ENCODE peak calls at places on chromosome 16, in five cellular contexts. One of them, this sample, is unnamed.

GRCh38 chr16:63361032-63361624 is 1324.9 kb upstream of the CDH8 start:
- DNase-seq in H1: no peak
- DNase-seq in WTC11: no peak
- DNase-seq in K562: peak
- DNase-seq in GM12878: no peak
- DNase-seq in this sample: peak

GRCh38 chr16:81817789-81818304 is 38.8 kb downstream of the PLCG2 start:
- DNase-seq in H1: no peak
- DNase-seq in WTC11: no peak
- DNase-seq in K562: no peak
- DNase-seq in GM12878: peak
- DNase-seq in this sample: no peak

GRCh38 chr16:13005836-13006235 is 104.4 kb downstream of the SHISA9 start:
- DNase-seq in H1: no peak
- DNase-seq in WTC11: no peak
- DNase-seq in K562: no peak
- DNase-seq in GM12878: no peak
- DNase-seq in this sample: no peak

GRCh38 chr16:641326-642188 is at the start of gene MCRIP2:
- DNase-seq in H1: no peak
- DNase-seq in WTC11: peak
- DNase-seq in K562: peak
- DNase-seq in GM12878: peak
- DNase-seq in this sample: peak

GRCh38 chr16:89983550-89983949 is 35.0 kb downstream of the DEF8 start:
- DNase-seq in H1: no peak
- DNase-seq in WTC11: no peak
- DNase-seq in K562: no peak
- DNase-seq in GM12878: no peak
- DNase-seq in this sample: no peak

GRCh38 chr16:8962393-8963009 is 1.2 kb downstream of the USP7 start:
- DNase-seq in H1: no peak
- DNase-seq in WTC11: no peak
- DNase-seq in K562: peak
- DNase-seq in GM12878: no peak
- DNase-seq in this sample: no peak

GRCh38 chr16:3858809-3859208 is 21.7 kb downstream of the CREBBP start:
- DNase-seq in H1: no peak
- DNase-seq in WTC11: no peak
- DNase-seq in K562: no peak
- DNase-seq in GM12878: no peak
- DNase-seq in this sample: no peak

GRCh38 chr16:76976756-76977155 is 214.2 kb upstream of the MON1B start:
- DNase-seq in H1: no peak
- DNase-seq in WTC11: no peak
- DNase-seq in K562: no peak
- DNase-seq in GM12878: no peak
- DNase-seq in this sample: no peak

GRCh38 chr16:69448470-69449193 is 24.2 kb downstream of the CYB5B start:
- DNase-seq in H1: no peak
- DNase-seq in WTC11: no peak
- DNase-seq in K562: no peak
- DNase-seq in GM12878: no peak
- DNase-seq in this sample: no peak

GRCh38 chr16:85659805-85660511 is 28.8 kb downstream of the GINS2 start:
- DNase-seq in H1: peak
- DNase-seq in WTC11: peak
- DNase-seq in K562: peak
- DNase-seq in GM12878: no peak
- DNase-seq in this sample: peak

GRCh38 chr16:5323742-5324141 is 226.1 kb upstream of the EEF2KMT start:
- DNase-seq in H1: no peak
- DNase-seq in WTC11: no peak
- DNase-seq in K562: no peak
- DNase-seq in GM12878: no peak
- DNase-seq in this sample: no peak

GRCh38 chr16:88731699-88732098 is 25.4 kb downstream of the CTU2 start:
- DNase-seq in H1: no peak
- DNase-seq in WTC11: no peak
- DNase-seq in K562: no peak
- DNase-seq in GM12878: no peak
- DNase-seq in this sample: no peak

GRCh38 chr16:80460988-80461387 is 79.8 kb upstream of the DYNLRB2 start:
- DNase-seq in H1: no peak
- DNase-seq in WTC11: no peak
- DNase-seq in K562: no peak
- DNase-seq in GM12878: no peak
- DNase-seq in this sample: no peak

GRCh38 chr16:81810894-81811538 is 31.9 kb downstream of the PLCG2 start:
- DNase-seq in H1: no peak
- DNase-seq in WTC11: no peak
- DNase-seq in K562: no peak
- DNase-seq in GM12878: peak
- DNase-seq in this sample: no peak

GRCh38 chr16:63581560-63581959 is 1540.3 kb downstream of the CDH11 start:
- DNase-seq in H1: no peak
- DNase-seq in WTC11: no peak
- DNase-seq in K562: no peak
- DNase-seq in GM12878: no peak
- DNase-seq in this sample: no peak

GRCh38 chr16:2869502-2870064 is 11.6 kb upstream of the PRSS22 start:
- DNase-seq in H1: no peak
- DNase-seq in WTC11: no peak
- DNase-seq in K562: no peak
- DNase-seq in GM12878: no peak
- DNase-seq in this sample: peak

GRCh38 chr16:67953641-67954375 is 9.9 kb upstream of the LCAT start:
- DNase-seq in H1: no peak
- DNase-seq in WTC11: no peak
- DNase-seq in K562: no peak
- DNase-seq in GM12878: no peak
- DNase-seq in this sample: no peak

GRCh38 chr16:31458073-31458834 is 1.0 kb upstream of the ARMC5 start:
- DNase-seq in H1: no peak
- DNase-seq in WTC11: peak
- DNase-seq in K562: peak
- DNase-seq in GM12878: no peak
- DNase-seq in this sample: peak

GRCh38 chr16:66159987-66160386 is 206.5 kb upstream of the CDH5 start:
- DNase-seq in H1: no peak
- DNase-seq in WTC11: no peak
- DNase-seq in K562: no peak
- DNase-seq in GM12878: no peak
- DNase-seq in this sample: no peak

GRCh38 chr16:87201052-87201451 is 116.1 kb downstream of the C16orf95 start:
- DNase-seq in H1: no peak
- DNase-seq in WTC11: no peak
- DNase-seq in K562: no peak
- DNase-seq in GM12878: no peak
- DNase-seq in this sample: no peak
- TF ChIP-seq ATF2 in H1: no peak
- TF ChIP-seq ATF2 in WTC11: no peak
- TF ChIP-seq ATF2 in K562: no peak
- TF ChIP-seq ATF2 in GM12878: no peak
- TF ChIP-seq ATF2 in this sample: no peak

GRCh38 chr16:19132898-19133297 is 19.1 kb downstream of the ITPRIPL2 start:
- DNase-seq in H1: no peak
- DNase-seq in WTC11: no peak
- DNase-seq in K562: no peak
- DNase-seq in GM12878: no peak
- DNase-seq in this sample: no peak
- TF ChIP-seq MAX in H1: no peak
- TF ChIP-seq MAX in WTC11: no peak
- TF ChIP-seq MAX in K562: no peak
- TF ChIP-seq MAX in GM12878: no peak
- TF ChIP-seq MAX in this sample: no peak

DNA sequence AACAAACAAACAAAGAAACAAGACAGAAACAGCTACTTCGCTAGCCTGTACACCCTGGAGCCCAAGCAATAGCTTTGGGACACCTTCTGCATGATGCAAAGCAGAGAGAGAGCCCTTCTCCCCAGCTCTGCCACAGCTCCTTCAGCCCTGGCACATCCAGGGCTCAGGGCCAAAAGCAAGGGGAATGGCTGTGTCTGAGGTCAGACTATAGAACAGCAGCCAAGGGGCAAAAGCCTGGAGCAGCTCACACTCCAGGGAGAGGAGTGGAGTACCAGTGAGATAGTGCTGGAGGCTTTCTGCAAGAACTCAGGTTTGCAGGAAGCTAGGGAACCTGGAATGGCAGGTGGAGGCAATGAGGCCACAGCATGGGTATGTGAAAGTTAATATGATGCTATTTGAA is 11.6 kb upstream of the SEPHS2 start:
- DNase-seq in H1: no peak
- DNase-seq in WTC11: no peak
- DNase-seq in K562: no peak
- DNase-seq in GM12878: no peak
- DNase-seq in this sample: no peak
- TF ChIP-seq ATF2 in H1: no peak
- TF ChIP-seq ATF2 in WTC11: no peak
- TF ChIP-seq ATF2 in K562: no peak
- TF ChIP-seq ATF2 in GM12878: no peak
- TF ChIP-seq ATF2 in this sample: no peak

DNA sequence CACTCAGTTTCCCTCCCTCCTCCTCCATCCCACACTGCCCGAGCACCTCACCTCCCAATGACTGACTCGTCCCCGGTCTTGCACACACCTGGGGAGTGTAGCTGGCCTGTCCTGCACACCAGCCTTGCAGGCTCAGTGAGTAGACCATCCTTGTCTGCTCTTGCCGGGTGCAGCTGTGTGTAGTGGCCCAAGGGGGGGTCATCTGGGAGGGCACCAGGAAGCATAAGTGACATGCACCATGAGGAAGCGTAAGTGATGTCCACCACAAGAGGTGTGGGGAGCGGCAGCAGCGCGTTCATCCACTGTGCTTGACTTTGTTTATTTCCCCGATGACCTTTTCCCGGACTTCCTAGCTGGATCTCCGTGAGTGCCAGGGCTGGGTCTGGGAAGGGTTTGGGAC is 45.5 kb upstream of the CDR2 start:
- DNase-seq in H1: no peak
- DNase-seq in WTC11: no peak
- DNase-seq in K562: no peak
- DNase-seq in GM12878: no peak
- DNase-seq in this sample: no peak
- TF ChIP-seq MAX in H1: no peak
- TF ChIP-seq MAX in WTC11: no peak
- TF ChIP-seq MAX in K562: no peak
- TF ChIP-seq MAX in GM12878: no peak
- TF ChIP-seq MAX in this sample: no peak

GRCh38 chr16:19210175-19210924 is 42.3 kb downstream of the SYT17 start:
- DNase-seq in H1: no peak
- DNase-seq in WTC11: no peak
- DNase-seq in K562: no peak
- DNase-seq in GM12878: peak
- DNase-seq in this sample: no peak
- TF ChIP-seq ATF2 in H1: no peak
- TF ChIP-seq ATF2 in WTC11: no peak
- TF ChIP-seq ATF2 in K562: no peak
- TF ChIP-seq ATF2 in GM12878: peak
- TF ChIP-seq ATF2 in this sample: no peak

DNA sequence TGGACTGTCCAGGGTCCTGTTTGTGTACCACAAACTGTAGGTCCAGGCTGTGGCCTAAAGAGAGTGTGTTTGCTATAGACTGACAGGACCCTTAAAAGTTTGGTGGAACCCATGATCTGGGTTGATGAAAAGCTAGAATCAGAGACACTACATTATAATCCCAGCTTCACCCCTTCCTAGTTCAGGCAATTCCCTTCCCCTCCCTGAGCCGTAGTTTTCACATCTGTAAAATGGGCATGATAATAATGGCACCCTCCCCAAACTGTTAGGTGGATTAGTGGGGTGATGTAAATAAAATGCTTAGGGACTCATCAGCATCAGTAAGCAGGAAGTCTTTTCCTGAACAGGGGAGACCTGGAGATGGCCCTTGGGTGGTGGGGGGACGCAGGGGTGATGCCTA is 2.5 kb downstream of the SCNN1B start:
- DNase-seq in H1: no peak
- DNase-seq in WTC11: no peak
- DNase-seq in K562: no peak
- DNase-seq in GM12878: no peak
- DNase-seq in this sample: no peak
- TF ChIP-seq MAX in H1: no peak
- TF ChIP-seq MAX in WTC11: no peak
- TF ChIP-seq MAX in K562: no peak
- TF ChIP-seq MAX in GM12878: no peak
- TF ChIP-seq MAX in this sample: no peak

DNA sequence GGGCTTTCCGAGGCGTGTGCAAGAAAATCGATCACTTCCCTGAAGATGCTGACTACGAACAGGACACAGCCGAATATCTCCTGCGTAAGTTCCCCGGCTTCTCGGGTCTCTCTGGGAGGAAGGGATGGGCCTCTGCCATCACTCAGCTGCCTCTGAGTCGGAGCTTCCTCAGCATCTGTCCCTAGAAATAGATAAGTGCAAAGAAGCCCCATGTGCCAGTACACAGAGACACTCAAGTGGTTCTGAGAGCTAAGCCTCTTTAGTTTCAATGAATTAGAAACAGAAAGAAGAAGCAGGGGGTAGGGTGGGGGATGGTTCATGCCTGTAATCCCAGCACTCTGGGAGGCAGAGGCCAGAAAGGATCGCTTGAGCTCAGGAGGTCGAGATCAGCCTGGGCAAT is 90.6 kb downstream of the CACNG3 start:
- DNase-seq in H1: no peak
- DNase-seq in WTC11: no peak
- DNase-seq in K562: no peak
- DNase-seq in GM12878: no peak
- DNase-seq in this sample: no peak
- TF ChIP-seq ATF2 in H1: no peak
- TF ChIP-seq ATF2 in WTC11: no peak
- TF ChIP-seq ATF2 in K562: no peak
- TF ChIP-seq ATF2 in GM12878: no peak
- TF ChIP-seq ATF2 in this sample: no peak

GRCh38 chr16:14168146-14168545 is 97.0 kb downstream of the MRTFB start:
- DNase-seq in H1: no peak
- DNase-seq in WTC11: no peak
- DNase-seq in K562: peak
- DNase-seq in GM12878: no peak
- DNase-seq in this sample: no peak

GRCh38 chr16:14164916-14165684 is 94.0 kb downstream of the MRTFB start:
- DNase-seq in H1: no peak
- DNase-seq in WTC11: no peak
- DNase-seq in K562: no peak
- DNase-seq in GM12878: no peak
- DNase-seq in this sample: no peak
- TF ChIP-seq MAX in H1: no peak
- TF ChIP-seq MAX in WTC11: no peak
- TF ChIP-seq MAX in K562: no peak
- TF ChIP-seq MAX in GM12878: no peak
- TF ChIP-seq MAX in this sample: peak

GRCh38 chr16:11835309-11835708 is 16.0 kb downstream of the RSL1D1 start:
- DNase-seq in H1: no peak
- DNase-seq in WTC11: no peak
- DNase-seq in K562: no peak
- DNase-seq in GM12878: no peak
- DNase-seq in this sample: no peak
- TF ChIP-seq ATF2 in H1: no peak
- TF ChIP-seq ATF2 in WTC11: no peak
- TF ChIP-seq ATF2 in K562: no peak
- TF ChIP-seq ATF2 in GM12878: no peak
- TF ChIP-seq ATF2 in this sample: no peak